ENCODE peak calls at places on chromosomes 16 and 17, in seven cellular contexts. One of them, this sample, is unnamed.

GRCh38 chr17:60542066-60542465 is 16.0 kb upstream of the APPBP2 start:
- DNase-seq in cardiac muscle cell: no peak
- DNase-seq in AG10803: no peak
- DNase-seq in stomach: no peak
- DNase-seq in AG04450: no peak
- DNase-seq in Peyer's patch: no peak
- DNase-seq in sigmoid colon: no peak
- DNase-seq in this sample: no peak

GRCh38 chr16:68740628-68741346 is 3.7 kb downstream of the CDH1 start:
- DNase-seq in cardiac muscle cell: no peak
- DNase-seq in AG10803: no peak
- DNase-seq in stomach: no peak
- DNase-seq in AG04450: no peak
- DNase-seq in Peyer's patch: no peak
- DNase-seq in sigmoid colon: no peak
- DNase-seq in this sample: no peak

GRCh38 chr17:75876190-75876937 is 2.0 kb downstream of the TRIM47 start:
- DNase-seq in cardiac muscle cell: no peak
- DNase-seq in AG10803: no peak
- DNase-seq in stomach: peak
- DNase-seq in AG04450: no peak
- DNase-seq in Peyer's patch: peak
- DNase-seq in sigmoid colon: peak
- DNase-seq in this sample: peak

GRCh38 chr16:79250457-79251098 is 350.0 kb downstream of the MAF start:
- DNase-seq in cardiac muscle cell: no peak
- DNase-seq in AG10803: no peak
- DNase-seq in stomach: no peak
- DNase-seq in AG04450: no peak
- DNase-seq in Peyer's patch: no peak
- DNase-seq in sigmoid colon: no peak
- DNase-seq in this sample: no peak

GRCh38 chr17:81404557-81405165 is 9.4 kb downstream of the BAHCC1 start:
- DNase-seq in cardiac muscle cell: peak
- DNase-seq in AG10803: no peak
- DNase-seq in stomach: no peak
- DNase-seq in AG04450: no peak
- DNase-seq in Peyer's patch: no peak
- DNase-seq in sigmoid colon: no peak
- DNase-seq in this sample: peak

GRCh38 chr17:74480290-74480689 is 13.9 kb downstream of the CD300A start:
- DNase-seq in cardiac muscle cell: no peak
- DNase-seq in AG10803: no peak
- DNase-seq in stomach: no peak
- DNase-seq in AG04450: no peak
- DNase-seq in Peyer's patch: no peak
- DNase-seq in sigmoid colon: no peak
- DNase-seq in this sample: no peak

GRCh38 chr16:4801962-4802658 is at the start of gene ROGDI:
- DNase-seq in cardiac muscle cell: peak
- DNase-seq in AG10803: peak
- DNase-seq in stomach: peak
- DNase-seq in AG04450: no peak
- DNase-seq in Peyer's patch: peak
- DNase-seq in sigmoid colon: peak
- DNase-seq in this sample: peak

GRCh38 chr16:50847166-50847565 is 105.3 kb downstream of the CYLD start:
- DNase-seq in cardiac muscle cell: no peak
- DNase-seq in AG10803: no peak
- DNase-seq in stomach: no peak
- DNase-seq in AG04450: no peak
- DNase-seq in Peyer's patch: no peak
- DNase-seq in sigmoid colon: no peak
- DNase-seq in this sample: no peak

GRCh38 chr17:72053069-72053846 is 67.6 kb upstream of the SOX9 start:
- DNase-seq in cardiac muscle cell: no peak
- DNase-seq in AG10803: no peak
- DNase-seq in stomach: no peak
- DNase-seq in AG04450: no peak
- DNase-seq in Peyer's patch: no peak
- DNase-seq in sigmoid colon: no peak
- DNase-seq in this sample: no peak

GRCh38 chr17:77496831-77497577 is 356.2 kb downstream of the SEC14L1 start:
- DNase-seq in cardiac muscle cell: no peak
- DNase-seq in AG10803: no peak
- DNase-seq in stomach: no peak
- DNase-seq in AG04450: no peak
- DNase-seq in Peyer's patch: no peak
- DNase-seq in sigmoid colon: peak
- DNase-seq in this sample: no peak

GRCh38 chr17:64492481-64493109 is 4.3 kb downstream of the POLG2 start:
- DNase-seq in cardiac muscle cell: no peak
- DNase-seq in AG10803: no peak
- DNase-seq in stomach: no peak
- DNase-seq in AG04450: no peak
- DNase-seq in Peyer's patch: no peak
- DNase-seq in sigmoid colon: no peak
- DNase-seq in this sample: no peak

GRCh38 chr16:28531777-28532744 is 6.7 kb downstream of the NUPR1 start:
- DNase-seq in cardiac muscle cell: peak
- DNase-seq in AG10803: peak
- DNase-seq in stomach: peak
- DNase-seq in AG04450: no peak
- DNase-seq in Peyer's patch: peak
- DNase-seq in sigmoid colon: peak
- DNase-seq in this sample: peak

GRCh38 chr16:2250652-2251280 is 621 bp downstream of the ECI1 start:
- DNase-seq in cardiac muscle cell: no peak
- DNase-seq in AG10803: peak
- DNase-seq in stomach: peak
- DNase-seq in AG04450: no peak
- DNase-seq in Peyer's patch: peak
- DNase-seq in sigmoid colon: peak
- DNase-seq in this sample: peak

GRCh38 chr17:74892974-74893911 is at the start of gene FADS6:
- DNase-seq in cardiac muscle cell: no peak
- DNase-seq in AG10803: no peak
- DNase-seq in stomach: no peak
- DNase-seq in AG04450: no peak
- DNase-seq in Peyer's patch: no peak
- DNase-seq in sigmoid colon: no peak
- DNase-seq in this sample: peak

GRCh38 chr16:71771571-71771970 is 37.1 kb downstream of the AP1G1 start:
- DNase-seq in cardiac muscle cell: no peak
- DNase-seq in AG10803: no peak
- DNase-seq in stomach: no peak
- DNase-seq in AG04450: no peak
- DNase-seq in Peyer's patch: no peak
- DNase-seq in sigmoid colon: no peak
- DNase-seq in this sample: no peak

DNA sequence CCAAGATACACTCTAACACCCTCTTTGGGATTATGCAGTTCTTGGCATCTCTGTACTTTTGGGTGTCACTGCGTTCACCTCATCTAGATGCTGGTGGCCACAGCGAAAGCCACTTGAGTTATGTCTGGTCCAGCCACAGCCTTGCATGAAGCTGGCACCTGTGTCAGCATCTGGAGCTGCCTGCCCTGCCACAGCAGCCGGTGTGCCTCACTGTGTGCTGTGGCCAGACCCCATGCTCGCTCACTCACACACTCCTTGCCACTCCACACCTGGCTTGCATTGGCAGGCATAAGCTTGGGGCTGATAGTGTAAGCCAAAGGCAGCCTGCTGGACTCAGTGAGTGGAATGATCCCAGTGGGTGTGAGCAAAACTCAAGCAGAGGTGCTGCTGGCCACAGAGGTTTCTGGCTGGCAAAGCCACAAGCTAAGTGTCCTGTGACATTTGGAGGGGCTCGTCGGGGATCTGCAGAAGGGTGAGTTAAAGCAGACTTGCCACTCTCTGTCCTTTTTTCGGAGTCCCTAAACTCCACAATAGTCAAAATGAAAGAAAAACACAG is 442.7 kb upstream of the CDH8 start:
- DNase-seq in cardiac muscle cell: no peak
- DNase-seq in AG10803: no peak
- DNase-seq in stomach: no peak
- DNase-seq in AG04450: no peak
- DNase-seq in Peyer's patch: no peak
- DNase-seq in sigmoid colon: no peak
- DNase-seq in this sample: no peak
- H3K4me3 ChIP-seq in cardiac muscle cell: no peak
- H3K4me3 ChIP-seq in AG10803: no peak
- H3K4me3 ChIP-seq in stomach: no peak
- H3K4me3 ChIP-seq in AG04450: no peak
- H3K4me3 ChIP-seq in Peyer's patch: no peak
- H3K4me3 ChIP-seq in sigmoid colon: no peak
- H3K4me3 ChIP-seq in this sample: no peak

GRCh38 chr17:5499790-5500189 is 13.4 kb downstream of the MIS12 start:
- DNase-seq in cardiac muscle cell: peak
- DNase-seq in AG10803: no peak
- DNase-seq in stomach: no peak
- DNase-seq in AG04450: no peak
- DNase-seq in Peyer's patch: no peak
- DNase-seq in sigmoid colon: no peak
- DNase-seq in this sample: no peak
- H3K4me3 ChIP-seq in cardiac muscle cell: peak
- H3K4me3 ChIP-seq in AG10803: peak
- H3K4me3 ChIP-seq in stomach: peak
- H3K4me3 ChIP-seq in AG04450: peak
- H3K4me3 ChIP-seq in Peyer's patch: peak
- H3K4me3 ChIP-seq in sigmoid colon: peak
- H3K4me3 ChIP-seq in this sample: peak

GRCh38 chr16:13507530-13507929 is 412.4 kb upstream of the ERCC4 start:
- DNase-seq in cardiac muscle cell: no peak
- DNase-seq in AG10803: no peak
- DNase-seq in stomach: no peak
- DNase-seq in AG04450: no peak
- DNase-seq in Peyer's patch: no peak
- DNase-seq in sigmoid colon: no peak
- DNase-seq in this sample: no peak

GRCh38 chr16:13503960-13504635 is 415.9 kb upstream of the ERCC4 start:
- DNase-seq in cardiac muscle cell: no peak
- DNase-seq in AG10803: no peak
- DNase-seq in stomach: no peak
- DNase-seq in AG04450: no peak
- DNase-seq in Peyer's patch: no peak
- DNase-seq in sigmoid colon: no peak
- DNase-seq in this sample: no peak
- H3K4me3 ChIP-seq in cardiac muscle cell: no peak
- H3K4me3 ChIP-seq in AG10803: no peak
- H3K4me3 ChIP-seq in stomach: no peak
- H3K4me3 ChIP-seq in AG04450: no peak
- H3K4me3 ChIP-seq in Peyer's patch: no peak
- H3K4me3 ChIP-seq in sigmoid colon: no peak
- H3K4me3 ChIP-seq in this sample: no peak

GRCh38 chr17:8128125-8128784 is 4.3 kb upstream of the HES7 start:
- DNase-seq in cardiac muscle cell: no peak
- DNase-seq in AG10803: no peak
- DNase-seq in stomach: no peak
- DNase-seq in AG04450: no peak
- DNase-seq in Peyer's patch: no peak
- DNase-seq in sigmoid colon: no peak
- DNase-seq in this sample: no peak
- H3K4me3 ChIP-seq in cardiac muscle cell: no peak
- H3K4me3 ChIP-seq in AG10803: no peak
- H3K4me3 ChIP-seq in stomach: no peak
- H3K4me3 ChIP-seq in AG04450: no peak
- H3K4me3 ChIP-seq in Peyer's patch: no peak
- H3K4me3 ChIP-seq in sigmoid colon: no peak
- H3K4me3 ChIP-seq in this sample: no peak